ENCODE peak calls at places on chromosomes 7 and 10, in four cellular contexts. M is neural progenitor cell; X is lung; L is CD4-positive, alpha-beta T cell. U is an unnamed sample.
A peak's percentile ranks its signal among the peaks of the same experiment; 100 is the strongest.

GRCh38 chr10:48459270-48460147 is 145.4 kb downstream of the ARHGAP22 start:
- DNase-seq in M (no peak), X (no peak), L (no peak), U (no peak)

GRCh38 chr7:1029637-1030443 is 14.5 kb upstream of the GPR146 start:
- DNase-seq in L (no peak), X (no peak), M (no peak), U (no peak)

GRCh38 chr7:140625908-140626868 is 14.4 kb downstream of the DENND2A start:
- DNase-seq in M (peak; percentile 48), L (no peak), X (peak; percentile 66), U (no peak)

GRCh38 chr7:25859412-25859704 is 292.6 kb upstream of the NFE2L3 start:
- DNase-seq in L (no peak), M (no peak), X (no peak), U (no peak)

GRCh38 chr10:133324198-133324792 is 12.4 kb downstream of the CALY start:
- DNase-seq in L (peak; percentile 50), X (peak; percentile 51), M (peak; percentile 92), U (peak; percentile 55)

GRCh38 chr10:12355384-12355783 is 6.0 kb downstream of the CAMK1D start:
- DNase-seq in M (no peak), X (no peak), L (no peak), U (no peak)

GRCh38 chr7:158695726-158696452 is 8.7 kb downstream of the NCAPG2 start:
- DNase-seq in X (peak; percentile 55), M (peak; percentile 32), L (peak; percentile 38), U (no peak)

GRCh38 chr10:132489053-132489703 is 48.4 kb upstream of the INPP5A start:
- DNase-seq in M (no peak), X (no peak), L (no peak), U (no peak)

GRCh38 chr10:5550621-5551530 is 26.1 kb downstream of the CALML3 start:
- DNase-seq in M (no peak), L (no peak), X (no peak), U (no peak)

GRCh38 chr10:56349611-56350010 is 11.4 kb downstream of the ZWINT start:
- DNase-seq in X (no peak), L (no peak), M (no peak), U (no peak)
- TF ChIP-seq CTCF in X (no peak), L (no peak), M (peak; percentile 10), U (peak; percentile 24)

GRCh38 chr10:108911814-108912541 is 1011.3 kb downstream of the XPNPEP1 start:
- DNase-seq in L (no peak), M (peak; percentile 93), X (peak; percentile 52), U (peak; percentile 71)
- TF ChIP-seq CTCF in L (no peak), M (peak; percentile 78), X (no peak), U (peak; percentile 69)

GRCh38 chr7:35720849-35721248 is 25.9 kb upstream of the HERPUD2 start:
- DNase-seq in L (no peak), X (no peak), M (no peak), U (no peak)

GRCh38 chr7:35722054-35722849 is 27.3 kb upstream of the HERPUD2 start:
- DNase-seq in M (no peak), L (no peak), X (no peak), U (no peak)

GRCh38 chr7:35721288-35721687 is 26.4 kb upstream of the HERPUD2 start:
- DNase-seq in X (no peak), L (no peak), M (no peak), U (no peak)

GRCh38 chr7:35725280-35725680 is 30.3 kb upstream of the HERPUD2 start:
- DNase-seq in X (no peak), M (no peak), L (peak; percentile 47), U (no peak)

GRCh38 chr7:35723011-35723410 is 28.1 kb upstream of the HERPUD2 start:
- DNase-seq in L (no peak), M (no peak), X (no peak), U (no peak)
- TF ChIP-seq CTCF in L (no peak), M (no peak), X (no peak), U (no peak)

GRCh38 chr10:29461042-29461441 is 172.2 kb downstream of the LYZL1 start:
- DNase-seq in L (no peak), M (no peak), X (no peak), U (no peak)

GRCh38 chr10:29470843-29471482 is 163.8 kb downstream of the SVIL start:
- DNase-seq in L (no peak), X (no peak), M (no peak), U (no peak)

GRCh38 chr10:29470355-29470705 is 164.4 kb downstream of the SVIL start:
- DNase-seq in M (peak; percentile 69), X (no peak), L (no peak), U (peak; percentile 27)

GRCh38 chr10:29469481-29470354 is 165.1 kb downstream of the SVIL start:
- DNase-seq in M (no peak), X (no peak), L (no peak), U (no peak)

DNA sequence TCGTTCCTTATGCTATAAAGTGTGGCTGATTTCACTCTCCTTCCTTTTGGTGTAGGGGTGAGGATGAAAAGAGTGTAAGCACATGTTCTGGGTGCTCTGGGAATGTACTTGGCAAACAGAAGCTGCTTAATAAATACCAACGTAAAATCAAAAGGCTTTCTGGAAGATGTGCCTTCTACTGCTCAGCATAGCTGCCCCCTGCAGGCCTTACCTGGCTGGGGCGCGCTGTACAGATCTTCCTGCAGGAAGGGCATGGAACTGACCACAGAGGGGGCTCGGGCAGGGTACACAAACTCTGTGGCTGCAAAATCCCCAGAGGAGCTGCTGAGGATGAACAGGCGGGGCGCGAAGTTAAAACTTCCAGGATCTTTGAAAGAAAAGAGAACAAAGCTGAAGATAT is 169.4 kb downstream of the SVIL start:
- DNase-seq in X (no peak), L (no peak), M (no peak), U (no peak)
- TF ChIP-seq CTCF in X (no peak), L (no peak), M (peak; percentile 47), U (peak; percentile 47)

GRCh38 chr7:155358066-155358947 is 60.6 kb downstream of the INSIG1 start:
- DNase-seq in M (no peak), L (no peak), X (no peak), U (no peak)

GRCh38 chr7:155355176-155355575 is 57.5 kb downstream of the INSIG1 start:
- DNase-seq in M (no peak), L (no peak), X (no peak), U (no peak)

GRCh38 chr7:155357573-155358041 is 59.9 kb downstream of the INSIG1 start:
- DNase-seq in X (no peak), L (no peak), M (no peak), U (no peak)

GRCh38 chr7:155355745-155356144 is 58.1 kb downstream of the INSIG1 start:
- DNase-seq in L (no peak), M (no peak), X (no peak), U (no peak)

DNA sequence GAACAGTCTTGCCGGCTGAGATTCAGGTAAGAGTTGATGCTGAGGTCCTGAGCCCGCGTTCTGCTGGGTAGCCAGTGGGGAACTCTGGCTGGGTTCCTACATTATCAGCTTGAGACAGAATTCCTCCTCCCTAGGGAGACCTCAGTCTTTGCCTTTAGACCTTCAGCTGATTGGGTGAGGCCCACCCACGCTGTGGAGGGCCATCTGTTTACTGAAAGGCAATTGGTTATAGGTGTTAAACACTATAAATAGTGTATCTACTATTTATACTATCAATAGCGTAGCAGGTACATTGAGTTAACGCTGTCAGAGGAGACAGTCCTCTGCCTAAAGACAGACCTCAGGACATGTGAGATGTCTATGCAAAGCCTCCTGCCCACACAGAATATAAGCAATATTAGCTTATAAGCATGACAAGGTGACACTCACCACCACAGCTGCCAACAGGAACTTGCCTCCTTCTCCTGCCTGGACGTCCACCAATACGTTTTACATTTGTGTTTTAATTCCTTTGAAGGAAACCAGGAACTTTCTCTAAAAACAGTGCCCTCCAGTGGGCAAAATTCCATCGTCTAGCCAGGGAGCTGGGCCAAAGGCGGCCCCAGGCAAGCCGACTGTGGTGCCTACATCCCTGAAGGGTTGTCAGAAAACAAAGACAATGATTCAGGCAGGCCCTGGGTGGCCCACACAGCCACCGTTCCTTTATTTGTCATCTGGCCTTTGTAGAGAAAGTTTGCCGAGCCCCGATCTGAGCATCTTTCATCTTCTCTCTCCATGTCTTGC is 58.8 kb downstream of the INSIG1 start:
- DNase-seq in L (no peak), M (peak; percentile 76), X (no peak), U (peak; percentile 55)
- TF ChIP-seq CTCF in L (no peak), M (peak; percentile 71), X (no peak), U (peak; percentile 60)

DNA sequence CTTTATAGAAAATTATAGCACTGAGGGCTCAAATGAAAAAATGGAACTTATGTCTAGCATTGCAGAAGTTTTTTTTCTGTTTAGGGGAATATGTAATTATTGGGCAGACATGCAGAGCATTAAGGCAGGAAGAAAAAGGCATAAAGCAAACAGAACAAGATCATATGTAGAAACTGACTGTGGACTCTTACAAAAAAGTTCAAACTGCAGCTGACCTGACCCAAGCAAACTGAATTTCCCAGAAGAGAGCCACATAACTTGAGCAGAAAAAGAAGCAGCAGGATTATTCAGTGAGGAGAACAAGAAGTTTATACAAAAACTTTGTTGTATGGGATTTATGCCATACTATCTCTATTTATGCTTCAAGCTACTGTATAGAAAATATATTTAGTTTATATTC is 250.9 kb downstream of the PHF14 start:
- DNase-seq in L (no peak), X (no peak), M (no peak), U (no peak)
- TF ChIP-seq CTCF in L (no peak), X (no peak), M (no peak), U (no peak)